ENCODE peak calls at places on chromosomes 6 and 20, in seven cellular contexts. A is heart right ventricle, Y is psoas muscle, O is colonic mucosa, J is body of pancreas, G is kidney, Z is tibial artery. K is an unnamed sample.

GRCh38 chr6:161658216-161658615 is 384.4 kb upstream of the AGPAT4 start:
- DNase-seq in A (no peak), Y (no peak), O (no peak), J (no peak), G (no peak), Z (no peak), K (no peak)

GRCh38 chr20:44809380-44810060 is 826 bp downstream of the RIMS4 start:
- DNase-seq in A (no peak), Y (no peak), O (no peak), J (no peak), G (no peak), Z (no peak), K (no peak)

GRCh38 chr20:32387262-32387661 is 29.1 kb downstream of the ASXL1 start:
- DNase-seq in A (no peak), Y (no peak), O (no peak), J (no peak), G (no peak), Z (no peak), K (no peak)

GRCh38 chr6:64750910-64751309 is 956.1 kb downstream of the EYS start:
- DNase-seq in A (no peak), Y (no peak), O (no peak), J (no peak), G (no peak), Z (no peak), K (no peak)

GRCh38 chr6:38638941-38639497 is 710 bp downstream of the BTBD9 start:
- DNase-seq in A (no peak), Y (peak), O (peak), J (no peak), G (peak), Z (peak), K (peak)

GRCh38 chr6:43070028-43070632 is 6.0 kb upstream of the PTK7 start:
- DNase-seq in A (no peak), Y (no peak), O (no peak), J (no peak), G (no peak), Z (no peak), K (peak)

GRCh38 chr6:11974089-11974488 is 38.0 kb upstream of the HIVEP1 start:
- DNase-seq in A (no peak), Y (no peak), O (no peak), J (no peak), G (no peak), Z (no peak), K (no peak)

GRCh38 chr6:168908887-168909286 is 344.8 kb downstream of the THBS2 start:
- DNase-seq in A (no peak), Y (no peak), O (no peak), J (no peak), G (no peak), Z (no peak), K (no peak)

GRCh38 chr6:137363805-137364138 is 130.4 kb downstream of the OLIG3 start:
- DNase-seq in A (no peak), Y (no peak), O (no peak), J (no peak), G (no peak), Z (no peak), K (no peak)

GRCh38 chr20:17663486-17663885 is 18.6 kb downstream of the RRBP1 start:
- DNase-seq in A (no peak), Y (no peak), O (no peak), J (peak), G (no peak), Z (peak), K (no peak)

GRCh38 chr20:19130613-19130984 is 81.8 kb upstream of the SLC24A3 start:
- DNase-seq in A (no peak), Y (no peak), O (no peak), J (no peak), G (no peak), Z (no peak), K (no peak)

GRCh38 chr6:45377041-45377554 is 636 bp downstream of the SUPT3H start:
- DNase-seq in A (no peak), Y (no peak), O (peak), J (no peak), G (no peak), Z (no peak), K (no peak)

GRCh38 chr6:104575536-104575935 is 284.2 kb downstream of the HACE1 start:
- DNase-seq in A (no peak), Y (no peak), O (no peak), J (no peak), G (no peak), Z (no peak), K (no peak)
- TF ChIP-seq CTCF in A (no peak), Y (no peak), O (no peak), J (no peak), G (no peak), Z (no peak), K (no peak)

GRCh38 chr6:87832025-87832825 is 130.2 kb upstream of the AKIRIN2 start:
- DNase-seq in A (no peak), Y (no peak), O (no peak), J (no peak), G (no peak), Z (no peak), K (no peak)
- H3K4me3 ChIP-seq in A (peak), Y (peak), O (peak), J (peak), G (peak), Z (peak), K (no peak)

DNA sequence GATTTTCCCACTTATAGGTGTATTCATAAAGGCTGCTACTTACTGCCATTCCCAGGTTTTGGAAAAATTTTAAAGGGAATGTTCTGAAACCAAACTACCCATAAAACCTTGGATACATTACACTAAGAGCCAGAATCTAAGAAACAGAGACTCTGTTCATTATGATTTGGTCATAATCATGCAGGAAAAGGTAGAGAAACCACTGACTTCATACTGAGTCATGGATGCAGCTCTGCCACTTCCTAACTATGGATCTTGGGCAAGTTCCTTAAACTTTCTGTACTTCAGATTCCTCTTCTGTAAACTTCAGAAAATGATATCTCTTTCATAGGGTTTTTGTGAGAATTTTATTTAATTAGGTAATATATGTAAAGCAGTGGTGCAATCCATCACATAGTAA is 20.1 kb downstream of the PLA2G7 start:
- DNase-seq in A (no peak), Y (no peak), O (no peak), J (no peak), G (no peak), Z (no peak), K (no peak)
- H3K27ac ChIP-seq in A (no peak), Y (no peak), O (no peak), J (no peak), G (no peak), Z (no peak), K (no peak)

DNA sequence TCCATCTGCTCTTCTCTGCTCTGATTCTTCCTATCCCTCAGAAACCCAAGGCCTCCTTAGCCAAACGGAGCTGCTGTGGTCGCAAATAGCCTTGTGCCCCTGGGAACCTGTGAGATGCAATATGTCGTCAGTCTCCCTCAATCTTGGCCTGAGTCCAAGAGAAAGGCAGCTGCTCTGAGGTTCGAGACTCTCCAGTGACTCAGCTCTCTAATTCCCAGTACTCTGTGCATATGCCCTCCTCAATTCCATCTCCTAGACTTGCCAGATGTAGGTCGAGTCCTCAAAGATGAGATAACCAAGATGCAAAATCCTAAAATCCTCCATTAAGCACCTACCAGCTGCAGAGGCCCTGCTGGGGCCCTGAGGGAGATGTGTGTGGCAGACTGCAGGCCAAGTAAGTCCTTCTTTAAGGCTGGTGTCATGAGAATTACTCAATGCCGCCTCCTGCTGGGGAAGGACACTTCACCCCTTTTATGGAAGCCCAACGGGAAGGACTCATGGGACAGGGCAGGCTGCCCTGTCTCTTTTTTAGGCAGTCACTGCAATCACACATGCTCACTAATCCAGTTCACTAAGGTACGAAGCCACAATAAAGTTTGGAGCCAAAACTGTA is 28.5 kb downstream of the C6orf15 start:
- DNase-seq in A (no peak), Y (peak), O (peak), J (peak), G (no peak), Z (no peak), K (peak)
- TF ChIP-seq CTCF in A (no peak), Y (peak), O (peak), J (no peak), G (peak), Z (peak), K (peak)

GRCh38 chr6:859936-860335 is 167.0 kb upstream of the EXOC2 start:
- DNase-seq in A (no peak), Y (no peak), O (no peak), J (no peak), G (no peak), Z (no peak), K (no peak)

GRCh38 chr6:849075-849506 is 156.2 kb upstream of the EXOC2 start:
- DNase-seq in A (no peak), Y (no peak), O (no peak), J (no peak), G (no peak), Z (no peak), K (no peak)

GRCh38 chr6:854405-855073 is 161.6 kb upstream of the EXOC2 start:
- DNase-seq in A (no peak), Y (no peak), O (no peak), J (no peak), G (no peak), Z (no peak), K (no peak)
- H3K4me3 ChIP-seq in A (no peak), Y (no peak), O (no peak), J (no peak), G (no peak), Z (no peak), K (no peak)

DNA sequence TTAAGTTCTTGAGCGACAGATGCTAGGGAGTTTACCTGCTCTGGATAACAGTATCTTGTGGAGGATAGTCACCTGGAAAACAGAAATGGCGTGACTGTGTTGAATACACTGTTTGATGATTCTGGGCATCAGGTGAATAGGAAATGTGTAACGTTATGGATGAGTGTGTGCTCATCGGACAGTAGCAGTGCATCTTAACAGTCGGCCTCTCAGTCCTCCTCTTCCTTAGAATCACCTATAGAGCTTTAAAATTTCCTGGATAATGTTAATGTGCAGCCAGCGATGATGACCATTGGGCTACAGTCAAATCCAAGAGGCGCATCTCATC is 217.7 kb downstream of the OR2B2 start:
- DNase-seq in A (no peak), Y (no peak), O (no peak), J (no peak), G (no peak), Z (no peak), K (no peak)
- H3K27ac ChIP-seq in A (no peak), Y (no peak), O (no peak), J (no peak), G (no peak), Z (no peak), K (no peak)

GRCh38 chr6:35043381-35043780 is 97.8 kb downstream of the TCP11 start:
- DNase-seq in A (no peak), Y (no peak), O (no peak), J (no peak), G (no peak), Z (no peak), K (no peak)

GRCh38 chr6:35042451-35042850 is 98.7 kb downstream of the TCP11 start:
- DNase-seq in A (no peak), Y (no peak), O (no peak), J (no peak), G (no peak), Z (peak), K (no peak)

GRCh38 chr6:35046098-35046497 is 95.0 kb downstream of the TCP11 start:
- DNase-seq in A (no peak), Y (no peak), O (no peak), J (no peak), G (no peak), Z (no peak), K (no peak)

GRCh38 chr6:35044771-35045275 is 96.3 kb downstream of the TCP11 start:
- DNase-seq in A (no peak), Y (no peak), O (peak), J (no peak), G (no peak), Z (peak), K (no peak)

GRCh38 chr6:35044145-35044745 is 96.9 kb downstream of the TCP11 start:
- DNase-seq in A (no peak), Y (no peak), O (peak), J (peak), G (no peak), Z (peak), K (no peak)
- TF ChIP-seq CTCF in A (no peak), Y (no peak), O (no peak), J (no peak), G (no peak), Z (no peak), K (no peak)